ENCODE peak calls at places on chromosome 1, in ten cellular contexts. S is NCI-H2029 treated with DMSO at 0.1 percent for 48 hours, Y is dermis microvascular lymphatic vessel endothelial cell, U is iPS-NIHi11, V is GDM1, Z is NCI-H1694 treated with DMSO at 0.1 percent for 48 hours, O is GM10248, M is DMS153, L is endothelial cell, A is NCI-H446. E is an unnamed sample.

GRCh38 chr1:17558954-17559617 is 19.6 kb downstream of the ARHGEF10L start:
- DNase-seq in O (no peak), Y (no peak), A (no peak), V (no peak), L (no peak), S (no peak), U (no peak), M (no peak), Z (no peak), E (no peak)

GRCh38 chr1:244052011-244052727 is 1.1 kb downstream of the ZBTB18 start:
- DNase-seq in L (no peak), Z (peak), U (no peak), Y (no peak), M (no peak), S (no peak), O (no peak), A (peak), V (no peak), E (no peak)

GRCh38 chr1:59901770-59902388 is 24.7 kb downstream of the CYP2J2 start:
- DNase-seq in V (no peak), Y (no peak), M (no peak), U (no peak), O (no peak), Z (no peak), L (no peak), A (no peak), S (no peak), E (no peak)

GRCh38 chr1:10830961-10831669 is 34.7 kb upstream of the CASZ1 start:
- DNase-seq in Y (no peak), U (no peak), L (no peak), O (no peak), S (no peak), A (no peak), M (no peak), V (no peak), Z (no peak), E (no peak)

GRCh38 chr1:54795841-54796468 is 5.2 kb downstream of the TTC22 start:
- DNase-seq in L (no peak), Y (no peak), U (no peak), S (no peak), A (no peak), O (no peak), V (no peak), Z (no peak), M (no peak), E (no peak)

GRCh38 chr1:174209347-174210187 is 50.2 kb downstream of the RABGAP1L start:
- DNase-seq in S (no peak), A (no peak), Y (no peak), V (no peak), Z (no peak), U (no peak), L (no peak), M (no peak), O (no peak), E (no peak)

GRCh38 chr1:50644447-50645105 is 221.3 kb upstream of the DMRTA2 start:
- DNase-seq in L (no peak), Y (no peak), S (no peak), O (no peak), A (no peak), Z (no peak), U (no peak), V (no peak), M (no peak), E (no peak)

GRCh38 chr1:116569776-116570357 is 959 bp downstream of the CD58 start:
- DNase-seq in S (no peak), U (peak), Z (no peak), V (no peak), O (no peak), M (no peak), Y (no peak), A (peak), L (no peak), E (peak)

GRCh38 chr1:48028218-48028804 is 31.1 kb upstream of the TRABD2B start:
- DNase-seq in O (no peak), Z (no peak), Y (no peak), A (no peak), U (no peak), S (no peak), V (no peak), L (no peak), M (no peak), E (no peak)

GRCh38 chr1:47233165-47233564 is 1.1 kb upstream of the TAL1 start:
- DNase-seq in Y (no peak), O (no peak), S (no peak), A (no peak), L (no peak), Z (no peak), U (no peak), M (no peak), V (no peak), E (no peak)

GRCh38 chr1:225458222-225458631 is 30.4 kb upstream of the LBR start:
- DNase-seq in M (no peak), O (no peak), Y (no peak), S (no peak), Z (no peak), A (no peak), L (no peak), V (no peak), U (no peak), E (no peak)

GRCh38 chr1:237394263-237394662 is 352.3 kb downstream of the RYR2 start:
- DNase-seq in A (no peak), U (peak), S (no peak), Y (no peak), L (no peak), V (no peak), O (no peak), M (no peak), Z (no peak), E (no peak)

E was measured in prostate gland.